ENCODE peak calls at places on chromosomes 7 and 10, in nine cellular contexts. One of them, this sample, is unnamed.

GRCh38 chr10:110646417-110647135 is 2.4 kb downstream of the RBM20 start:
- DNase-seq in GM23248: no peak
- DNase-seq in PC-3: peak; percentile 13
- DNase-seq in GM23338: no peak
- DNase-seq in lower lobe of right lung: no peak
- DNase-seq in tibial artery: no peak
- DNase-seq in mesendoderm: no peak
- DNase-seq in pancreas: no peak
- DNase-seq in HCT116: no peak
- DNase-seq in this sample: no peak

GRCh38 chr7:17477182-17477581 is 178.7 kb downstream of the AHR start:
- DNase-seq in GM23248: no peak
- DNase-seq in PC-3: peak; percentile 29
- DNase-seq in GM23338: no peak
- DNase-seq in lower lobe of right lung: no peak
- DNase-seq in tibial artery: no peak
- DNase-seq in mesendoderm: no peak
- DNase-seq in pancreas: no peak
- DNase-seq in HCT116: no peak
- DNase-seq in this sample: no peak

GRCh38 chr10:111122127-111122526 is 45.3 kb downstream of the ADRA2A start:
- DNase-seq in GM23248: no peak
- DNase-seq in PC-3: no peak
- DNase-seq in GM23338: no peak
- DNase-seq in lower lobe of right lung: no peak
- DNase-seq in tibial artery: peak; percentile 16
- DNase-seq in mesendoderm: no peak
- DNase-seq in pancreas: no peak
- DNase-seq in HCT116: no peak
- DNase-seq in this sample: no peak

GRCh38 chr7:35420657-35421056 is 166.8 kb upstream of the TBX20 start:
- DNase-seq in GM23248: no peak
- DNase-seq in PC-3: peak; percentile 8
- DNase-seq in GM23338: no peak
- DNase-seq in lower lobe of right lung: no peak
- DNase-seq in tibial artery: no peak
- DNase-seq in mesendoderm: no peak
- DNase-seq in pancreas: no peak
- DNase-seq in HCT116: no peak
- DNase-seq in this sample: no peak

GRCh38 chr7:50799873-50800272 is 17.2 kb upstream of the GRB10 start:
- DNase-seq in GM23248: no peak
- DNase-seq in PC-3: no peak
- DNase-seq in GM23338: no peak
- DNase-seq in lower lobe of right lung: no peak
- DNase-seq in tibial artery: peak; percentile 27
- DNase-seq in mesendoderm: no peak
- DNase-seq in pancreas: no peak
- DNase-seq in HCT116: no peak
- DNase-seq in this sample: no peak

GRCh38 chr7:157007470-157008066 is 2.9 kb downstream of the MNX1 start:
- DNase-seq in GM23248: no peak
- DNase-seq in PC-3: no peak
- DNase-seq in GM23338: peak; percentile 48
- DNase-seq in lower lobe of right lung: no peak
- DNase-seq in tibial artery: peak; percentile 28
- DNase-seq in mesendoderm: peak; percentile 25
- DNase-seq in pancreas: no peak
- DNase-seq in HCT116: no peak
- DNase-seq in this sample: no peak

GRCh38 chr7:99139031-99139430 is 4.9 kb downstream of the SMURF1 start:
- DNase-seq in GM23248: peak; percentile 60
- DNase-seq in PC-3: no peak
- DNase-seq in GM23338: no peak
- DNase-seq in lower lobe of right lung: no peak
- DNase-seq in tibial artery: no peak
- DNase-seq in mesendoderm: no peak
- DNase-seq in pancreas: no peak
- DNase-seq in HCT116: no peak
- DNase-seq in this sample: no peak

GRCh38 chr7:42351313-42351935 is 114.4 kb upstream of the GLI3 start:
- DNase-seq in GM23248: peak; percentile 32
- DNase-seq in PC-3: no peak
- DNase-seq in GM23338: no peak
- DNase-seq in lower lobe of right lung: no peak
- DNase-seq in tibial artery: no peak
- DNase-seq in mesendoderm: no peak
- DNase-seq in pancreas: no peak
- DNase-seq in HCT116: no peak
- DNase-seq in this sample: no peak

GRCh38 chr7:137774793-137775201 is 72.0 kb downstream of the DGKI start:
- DNase-seq in GM23248: peak; percentile 80
- DNase-seq in PC-3: peak; percentile 15
- DNase-seq in GM23338: no peak
- DNase-seq in lower lobe of right lung: no peak
- DNase-seq in tibial artery: no peak
- DNase-seq in mesendoderm: no peak
- DNase-seq in pancreas: no peak
- DNase-seq in HCT116: no peak
- DNase-seq in this sample: no peak

GRCh38 chr7:22671177-22671879 is 55.7 kb upstream of the IL6 start:
- DNase-seq in GM23248: peak; percentile 21
- DNase-seq in PC-3: peak; percentile 34
- DNase-seq in GM23338: no peak
- DNase-seq in lower lobe of right lung: no peak
- DNase-seq in tibial artery: no peak
- DNase-seq in mesendoderm: no peak
- DNase-seq in pancreas: no peak
- DNase-seq in HCT116: no peak
- DNase-seq in this sample: no peak

GRCh38 chr10:7351905-7352304 is 58.9 kb downstream of the SFMBT2 start:
- DNase-seq in GM23248: no peak
- DNase-seq in PC-3: peak; percentile 15
- DNase-seq in GM23338: no peak
- DNase-seq in lower lobe of right lung: no peak
- DNase-seq in tibial artery: no peak
- DNase-seq in mesendoderm: no peak
- DNase-seq in pancreas: no peak
- DNase-seq in HCT116: no peak
- DNase-seq in this sample: no peak

GRCh38 chr7:23264916-23265458 is 18.4 kb downstream of the GPNMB start:
- DNase-seq in GM23248: no peak
- DNase-seq in PC-3: no peak
- DNase-seq in GM23338: no peak
- DNase-seq in lower lobe of right lung: no peak
- DNase-seq in tibial artery: no peak
- DNase-seq in mesendoderm: no peak
- DNase-seq in pancreas: no peak
- DNase-seq in HCT116: no peak
- DNase-seq in this sample: no peak

GRCh38 chr10:131806146-131806545 is 94.7 kb upstream of the PPP2R2D start:
- DNase-seq in GM23248: no peak
- DNase-seq in PC-3: no peak
- DNase-seq in GM23338: no peak
- DNase-seq in lower lobe of right lung: no peak
- DNase-seq in tibial artery: peak; percentile 40
- DNase-seq in mesendoderm: no peak
- DNase-seq in pancreas: no peak
- DNase-seq in HCT116: no peak
- DNase-seq in this sample: no peak

GRCh38 chr7:102063736-102064135 is 222.9 kb upstream of the SH2B2 start:
- DNase-seq in GM23248: peak; percentile 55
- DNase-seq in PC-3: peak; percentile 86
- DNase-seq in GM23338: peak; percentile 82
- DNase-seq in lower lobe of right lung: peak; percentile 56
- DNase-seq in tibial artery: no peak
- DNase-seq in mesendoderm: peak; percentile 98
- DNase-seq in pancreas: no peak
- DNase-seq in HCT116: peak; percentile 80
- DNase-seq in this sample: no peak

GRCh38 chr10:130938051-130938450 is 373.5 kb downstream of the TCERG1L start:
- DNase-seq in GM23248: no peak
- DNase-seq in PC-3: no peak
- DNase-seq in GM23338: no peak
- DNase-seq in lower lobe of right lung: no peak
- DNase-seq in tibial artery: no peak
- DNase-seq in mesendoderm: no peak
- DNase-seq in pancreas: no peak
- DNase-seq in HCT116: no peak
- DNase-seq in this sample: no peak

GRCh38 chr7:26305869-26306665 is 14.4 kb downstream of the SNX10 start:
- DNase-seq in GM23248: no peak
- DNase-seq in PC-3: no peak
- DNase-seq in GM23338: no peak
- DNase-seq in lower lobe of right lung: peak; percentile 72
- DNase-seq in tibial artery: no peak
- DNase-seq in mesendoderm: no peak
- DNase-seq in pancreas: no peak
- DNase-seq in HCT116: no peak
- DNase-seq in this sample: no peak

GRCh38 chr7:23418046-23418445 is 52.2 kb downstream of the IGF2BP3 start:
- DNase-seq in GM23248: peak; percentile 67
- DNase-seq in PC-3: peak; percentile 79
- DNase-seq in GM23338: no peak
- DNase-seq in lower lobe of right lung: no peak
- DNase-seq in tibial artery: no peak
- DNase-seq in mesendoderm: no peak
- DNase-seq in pancreas: no peak
- DNase-seq in HCT116: no peak
- DNase-seq in this sample: no peak

GRCh38 chr10:59047180-59047579 is 129.3 kb upstream of the PHYHIPL start:
- DNase-seq in GM23248: no peak
- DNase-seq in PC-3: peak; percentile 11
- DNase-seq in GM23338: no peak
- DNase-seq in lower lobe of right lung: no peak
- DNase-seq in tibial artery: no peak
- DNase-seq in mesendoderm: no peak
- DNase-seq in pancreas: no peak
- DNase-seq in HCT116: no peak
- DNase-seq in this sample: no peak

GRCh38 chr10:71701733-71702132 is 17.8 kb downstream of the C10orf105 start:
- DNase-seq in GM23248: no peak
- DNase-seq in PC-3: no peak
- DNase-seq in GM23338: no peak
- DNase-seq in lower lobe of right lung: no peak
- DNase-seq in tibial artery: no peak
- DNase-seq in mesendoderm: no peak
- DNase-seq in pancreas: no peak
- DNase-seq in HCT116: no peak
- DNase-seq in this sample: no peak
- H3K27me3 ChIP-seq in GM23248: no peaks in the 10 kb centered on the region
- H3K27me3 ChIP-seq in PC-3: no peaks in the 10 kb centered on the region
- H3K27me3 ChIP-seq in GM23338: no peaks in the 10 kb centered on the region
- H3K27me3 ChIP-seq in lower lobe of right lung: no peaks in the 10 kb centered on the region
- H3K27me3 ChIP-seq in tibial artery: no peaks in the 10 kb centered on the region
- H3K27me3 ChIP-seq in mesendoderm: no peaks in the 10 kb centered on the region
- H3K27me3 ChIP-seq in pancreas: no peaks in the 10 kb centered on the region
- H3K27me3 ChIP-seq in HCT116: no peaks in the 10 kb centered on the region
- H3K27me3 ChIP-seq in this sample: no peaks in the 10 kb centered on the region

DNA sequence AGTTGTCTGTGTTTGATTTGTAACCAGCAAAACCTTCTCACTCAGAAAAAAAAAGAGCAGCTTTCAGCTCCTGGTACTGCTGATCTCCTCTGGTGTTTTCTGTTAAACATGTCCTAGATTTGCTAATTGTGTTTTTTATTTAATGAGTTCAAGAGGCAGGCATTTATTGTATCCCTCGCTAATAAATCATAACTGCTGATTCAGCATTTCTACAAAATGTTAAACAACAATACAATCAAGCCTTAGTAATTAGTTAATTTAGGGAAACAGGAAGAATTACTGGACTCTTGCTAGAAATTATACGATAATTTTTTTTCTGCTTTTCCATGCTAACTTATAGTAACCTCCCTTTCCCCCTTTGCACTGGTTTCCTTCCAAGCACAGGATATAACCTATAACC is 66.8 kb upstream of the NRP1 start:
- DNase-seq in GM23248: no peak
- DNase-seq in PC-3: no peak
- DNase-seq in GM23338: no peak
- DNase-seq in lower lobe of right lung: no peak
- DNase-seq in tibial artery: no peak
- DNase-seq in mesendoderm: no peak
- DNase-seq in pancreas: no peak
- DNase-seq in HCT116: no peak
- DNase-seq in this sample: no peak
- H3K4me1 ChIP-seq in GM23248: no peaks in the 10 kb centered on the region
- H3K4me1 ChIP-seq in PC-3: no peaks in the 10 kb centered on the region
- H3K4me1 ChIP-seq in GM23338: no peaks in the 10 kb centered on the region
- H3K4me1 ChIP-seq in lower lobe of right lung: no peaks in the 10 kb centered on the region
- H3K4me1 ChIP-seq in tibial artery: no peaks in the 10 kb centered on the region
- H3K4me1 ChIP-seq in mesendoderm: no peaks in the 10 kb centered on the region
- H3K4me1 ChIP-seq in pancreas: no peaks in the 10 kb centered on the region
- H3K4me1 ChIP-seq in HCT116: no peaks in the 10 kb centered on the region
- H3K4me1 ChIP-seq in this sample: no peaks in the 10 kb centered on the region

GRCh38 chr7:155491812-155492211 is 33.9 kb downstream of the EN2 start:
- DNase-seq in GM23248: no peak
- DNase-seq in PC-3: no peak
- DNase-seq in GM23338: no peak
- DNase-seq in lower lobe of right lung: no peak
- DNase-seq in tibial artery: no peak
- DNase-seq in mesendoderm: no peak
- DNase-seq in pancreas: no peak
- DNase-seq in HCT116: no peak
- DNase-seq in this sample: no peak

GRCh38 chr7:155490697-155491628 is 33.0 kb downstream of the EN2 start:
- DNase-seq in GM23248: peak; percentile 57
- DNase-seq in PC-3: no peak
- DNase-seq in GM23338: peak; percentile 90
- DNase-seq in lower lobe of right lung: peak; percentile 72
- DNase-seq in tibial artery: no peak
- DNase-seq in mesendoderm: peak; percentile 87
- DNase-seq in pancreas: no peak
- DNase-seq in HCT116: no peak
- DNase-seq in this sample: peak; percentile 23

GRCh38 chr7:155489158-155489840 is 31.4 kb downstream of the EN2 start:
- DNase-seq in GM23248: no peak
- DNase-seq in PC-3: no peak
- DNase-seq in GM23338: no peak
- DNase-seq in lower lobe of right lung: no peak
- DNase-seq in tibial artery: no peak
- DNase-seq in mesendoderm: no peak
- DNase-seq in pancreas: no peak
- DNase-seq in HCT116: no peak
- DNase-seq in this sample: no peak

GRCh38 chr7:155488483-155489127 is 30.7 kb downstream of the EN2 start:
- DNase-seq in GM23248: no peak
- DNase-seq in PC-3: no peak
- DNase-seq in GM23338: no peak
- DNase-seq in lower lobe of right lung: no peak
- DNase-seq in tibial artery: no peak
- DNase-seq in mesendoderm: no peak
- DNase-seq in pancreas: no peak
- DNase-seq in HCT116: no peak
- DNase-seq in this sample: no peak

GRCh38 chr7:155489862-155490696 is 32.1 kb downstream of the EN2 start:
- DNase-seq in GM23248: peak; percentile 62
- DNase-seq in PC-3: no peak
- DNase-seq in GM23338: peak; percentile 56
- DNase-seq in lower lobe of right lung: no peak
- DNase-seq in tibial artery: no peak
- DNase-seq in mesendoderm: no peak
- DNase-seq in pancreas: no peak
- DNase-seq in HCT116: no peak
- DNase-seq in this sample: no peak
- H3K27me3 ChIP-seq in GM23248: no peaks in the 10 kb centered on the region
- H3K27me3 ChIP-seq in PC-3: peaks cover 60% of the 10 kb centered on the region
- H3K27me3 ChIP-seq in GM23338: peaks cover 66% of the 10 kb centered on the region
- H3K27me3 ChIP-seq in lower lobe of right lung: peaks cover 36% of the 10 kb centered on the region
- H3K27me3 ChIP-seq in tibial artery: no peaks in the 10 kb centered on the region
- H3K27me3 ChIP-seq in mesendoderm: no peaks in the 10 kb centered on the region
- H3K27me3 ChIP-seq in pancreas: no peaks in the 10 kb centered on the region
- H3K27me3 ChIP-seq in HCT116: peaks cover 8% of the 10 kb centered on the region
- H3K27me3 ChIP-seq in this sample: peaks cover 5% of the 10 kb centered on the region

GRCh38 chr7:112266141-112266540 is 59.6 kb downstream of the ZNF277 start:
- DNase-seq in GM23248: no peak
- DNase-seq in PC-3: no peak
- DNase-seq in GM23338: no peak
- DNase-seq in lower lobe of right lung: no peak
- DNase-seq in tibial artery: no peak
- DNase-seq in mesendoderm: no peak
- DNase-seq in pancreas: no peak
- DNase-seq in HCT116: no peak
- DNase-seq in this sample: no peak
- H3K4me1 ChIP-seq in GM23248: peaks cover 14% of the 10 kb centered on the region
- H3K4me1 ChIP-seq in PC-3: peaks cover 13% of the 10 kb centered on the region
- H3K4me1 ChIP-seq in GM23338: peaks cover 59% of the 10 kb centered on the region
- H3K4me1 ChIP-seq in lower lobe of right lung: peaks cover 19% of the 10 kb centered on the region
- H3K4me1 ChIP-seq in tibial artery: peaks cover 13% of the 10 kb centered on the region
- H3K4me1 ChIP-seq in mesendoderm: peaks cover 5% of the 10 kb centered on the region
- H3K4me1 ChIP-seq in pancreas: no peaks in the 10 kb centered on the region
- H3K4me1 ChIP-seq in HCT116: no peaks in the 10 kb centered on the region
- H3K4me1 ChIP-seq in this sample: peaks cover 12% of the 10 kb centered on the region